ENCODE peak calls at places on chromosomes 5 and 9, in six cellular contexts. R is left ventricle myocardium inferior; T is heart left ventricle; N is transverse colon; Q is CD8-positive, alpha-beta T cell; F is CD4-positive, alpha-beta memory T cell. Z is an unnamed sample.

GRCh38 chr9:133944746-133945135 is 47.4 kb downstream of the VAV2 start:
- DNase-seq in N (no peak), F (no peak), Q (no peak), T (no peak), R (peak; percentile 9), Z (peak; percentile 65)

GRCh38 chr5:115767424-115767823 is 49.0 kb downstream of the CDO1 start:
- DNase-seq in F (no peak), N (no peak), R (no peak), T (no peak), Q (no peak), Z (no peak)

GRCh38 chr5:132013006-132013689 is 1.7 kb upstream of the ACSL6 start:
- DNase-seq in N (peak; percentile 2), Q (no peak), F (no peak), T (peak; percentile 28), R (no peak), Z (no peak)

GRCh38 chr5:164472150-164472549 is 966.7 kb downstream of the MAT2B start:
- DNase-seq in T (no peak), F (no peak), N (no peak), R (no peak), Q (no peak), Z (no peak)

GRCh38 chr9:131104016-131104740 is 7.8 kb downstream of the AIF1L start:
- DNase-seq in Q (no peak), F (no peak), R (no peak), N (no peak), T (no peak), Z (no peak)

GRCh38 chr9:20353931-20354652 is 268.2 kb downstream of the MLLT3 start:
- DNase-seq in Q (no peak), T (no peak), R (no peak), N (peak; percentile 17), F (no peak), Z (no peak)

GRCh38 chr5:179605026-179605833 is 18.2 kb downstream of the HNRNPH1 start:
- DNase-seq in T (no peak), N (no peak), R (no peak), F (no peak), Q (no peak), Z (no peak)

GRCh38 chr5:119578937-119579336 is 50.4 kb upstream of the FAM170A start:
- DNase-seq in R (no peak), T (no peak), N (no peak), F (no peak), Q (no peak), Z (no peak)

GRCh38 chr5:172163346-172163745 is 24.7 kb downstream of the STK10 start:
- DNase-seq in F (no peak), R (peak; percentile 48), T (no peak), N (no peak), Q (no peak), Z (peak; percentile 79)

GRCh38 chr5:132102101-132102701 is 28.6 kb downstream of the CSF2 start:
- DNase-seq in R (no peak), T (no peak), F (peak; percentile 60), Q (peak; percentile 24), N (no peak), Z (no peak)

GRCh38 chr5:14428302-14429081 is 153.1 kb upstream of the OTULINL start:
- DNase-seq in R (no peak), N (no peak), T (no peak), F (no peak), Q (no peak), Z (no peak)

GRCh38 chr5:121366515-121366914 is 485.2 kb upstream of the FTMT start:
- DNase-seq in N (no peak), T (no peak), Q (no peak), R (no peak), F (no peak), Z (no peak)

GRCh38 chr9:13555516-13555915 is 276.0 kb upstream of the MPDZ start:
- DNase-seq in R (no peak), F (no peak), Q (no peak), N (no peak), T (no peak), Z (no peak)

GRCh38 chr9:135170535-135170934 is 83.1 kb downstream of the OLFM1 start:
- DNase-seq in R (no peak), F (no peak), T (no peak), N (no peak), Q (no peak), Z (no peak)

GRCh38 chr5:114185274-114185673 is 176.6 kb upstream of the KCNN2 start:
- DNase-seq in N (no peak), R (peak; percentile 36), F (no peak), T (peak; percentile 71), Q (no peak), Z (peak; percentile 36)

GRCh38 chr9:128190516-128191405 is 611 bp downstream of the CIZ1 start:
- DNase-seq in Q (no peak), R (no peak), N (peak; percentile 23), F (no peak), T (no peak), Z (no peak)

GRCh38 chr5:160342413-160342941 is 27.9 kb downstream of the C1QTNF2 start:
- DNase-seq in N (no peak), F (no peak), Q (no peak), T (no peak), R (no peak), Z (no peak)

GRCh38 chr9:97954550-97954989 is 16.6 kb upstream of the HEMGN start:
- DNase-seq in T (no peak), N (peak; percentile 48), F (peak; percentile 62), Q (peak; percentile 61), R (no peak), Z (no peak)

GRCh38 chr5:139108056-139108811 is 89.9 kb downstream of the SIL1 start:
- DNase-seq in T (no peak), F (no peak), Q (no peak), R (no peak), N (no peak), Z (no peak)

GRCh38 chr9:108168451-108168850 is 678.9 kb upstream of the KLF4 start:
- DNase-seq in N (no peak), F (no peak), R (no peak), T (no peak), Q (no peak), Z (peak; percentile 55)

GRCh38 chr9:126307306-126308061 is 19.1 kb upstream of the MVB12B start:
- DNase-seq in N (no peak), Q (no peak), R (no peak), T (no peak), F (no peak), Z (no peak)

GRCh38 chr9:23587433-23587832 is 238.6 kb downstream of the ELAVL2 start:
- DNase-seq in F (no peak), N (no peak), Q (no peak), T (peak; percentile 89), R (peak; percentile 86), Z (peak; percentile 86)

GRCh38 chr9:130215341-130216119 is 43.3 kb downstream of the NCS1 start:
- DNase-seq in R (no peak), T (no peak), F (no peak), N (no peak), Q (no peak), Z (no peak)

GRCh38 chr9:84819446-84819845 is 149.9 kb downstream of the NTRK2 start:
- DNase-seq in Q (no peak), T (no peak), F (no peak), R (no peak), N (no peak), Z (no peak)

GRCh38 chr9:137375321-137376058 is 47.5 kb downstream of the EXD3 start:
- DNase-seq in Q (no peak), N (no peak), F (no peak), T (no peak), R (no peak), Z (no peak)
- H3K36me3 ChIP-seq in Q (no peaks in the 10 kb centered on the region), N (no peaks in the 10 kb centered on the region), F (no peaks in the 10 kb centered on the region), T (peaks cover 10% of the 10 kb centered on the region), R (peaks cover 8% of the 10 kb centered on the region), Z (peaks cover 10% of the 10 kb centered on the region)

DNA sequence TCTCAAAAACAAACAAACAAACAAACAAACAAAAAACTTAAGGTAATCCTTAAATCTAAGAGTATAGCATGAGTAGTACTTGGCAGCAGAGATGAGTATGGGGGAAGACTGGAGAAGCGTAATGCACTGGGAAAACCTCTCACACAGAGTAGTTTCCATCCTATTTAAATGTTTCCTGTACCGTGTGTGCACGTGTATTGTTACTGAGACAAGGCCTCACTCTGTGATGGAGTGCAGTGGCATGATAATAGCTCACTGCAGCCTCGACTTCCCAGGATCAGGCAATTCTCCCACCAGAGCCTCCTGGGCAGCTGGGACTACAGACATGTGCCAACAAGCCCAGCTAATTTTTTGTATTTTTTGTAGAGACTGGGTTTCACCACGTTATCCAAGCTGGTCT is 2.9 kb downstream of the UIMC1 start:
- DNase-seq in R (no peak), N (no peak), T (no peak), F (no peak), Q (no peak), Z (no peak)
- H3K27ac ChIP-seq in R (no peak overlapping the region), N (no peak overlapping the region), T (no peak overlapping the region), F (no peak overlapping the region), Q (no peak overlapping the region), Z (no peak overlapping the region)

GRCh38 chr9:136453326-136453725 is 13.7 kb upstream of the INPP5E start:
- DNase-seq in N (no peak), T (no peak), Q (no peak), F (no peak), R (no peak), Z (no peak)
- H3K36me3 ChIP-seq in N (peaks cover 84% of the 10 kb centered on the region), T (peaks cover 98% of the 10 kb centered on the region), Q (peaks cover 56% of the 10 kb centered on the region), F (peaks cover 77% of the 10 kb centered on the region), R (peaks cover 96% of the 10 kb centered on the region), Z (peaks cover 13% of the 10 kb centered on the region)

GRCh38 chr9:78543353-78543752 is 246.4 kb downstream of the PSAT1 start:
- DNase-seq in R (no peak), T (no peak), F (no peak), Q (no peak), N (no peak), Z (no peak)

GRCh38 chr9:78544260-78544659 is 247.3 kb downstream of the PSAT1 start:
- DNase-seq in F (no peak), R (no peak), T (no peak), Q (no peak), N (no peak), Z (no peak)

GRCh38 chr9:78541868-78542267 is 244.9 kb downstream of the PSAT1 start:
- DNase-seq in T (no peak), N (no peak), F (no peak), R (no peak), Q (no peak), Z (no peak)

GRCh38 chr9:78539904-78540303 is 243.0 kb downstream of the PSAT1 start:
- DNase-seq in N (no peak), R (no peak), T (no peak), Q (no peak), F (no peak), Z (peak; percentile 64)

DNA sequence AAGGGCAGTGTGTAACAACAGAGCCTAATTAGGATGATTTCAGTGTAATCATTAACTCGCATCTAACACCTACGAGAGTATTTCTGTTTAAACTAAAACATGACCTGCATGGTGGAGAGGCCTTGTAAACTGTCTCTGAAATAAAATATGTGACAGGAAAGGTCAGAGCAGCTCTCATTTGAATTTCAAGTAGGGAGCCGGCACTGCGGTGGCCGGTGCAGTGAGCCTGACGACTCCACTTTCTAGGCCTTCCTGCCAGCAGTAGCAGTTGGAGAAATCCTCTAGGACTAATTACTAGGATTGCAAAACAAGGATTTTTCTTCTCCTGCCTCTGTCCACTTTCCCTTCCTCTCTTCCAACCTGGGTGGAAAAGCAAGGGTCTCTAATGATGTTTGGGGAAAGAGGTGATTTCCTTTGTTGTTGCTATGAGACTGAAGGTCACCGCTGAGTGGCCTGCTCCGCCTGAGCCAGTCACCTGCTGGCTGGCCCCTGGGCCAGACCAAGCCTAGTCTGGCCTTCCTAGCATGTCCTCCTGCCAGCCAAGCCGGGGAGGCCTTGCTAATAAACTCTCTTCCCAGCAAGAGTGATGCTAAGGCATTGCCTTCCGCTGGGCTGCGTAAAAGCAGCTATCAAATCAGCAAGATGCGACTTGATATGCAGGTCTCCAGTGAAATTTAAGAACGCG is 245.7 kb downstream of the PSAT1 start:
- DNase-seq in R (no peak), N (no peak), Q (no peak), F (no peak), T (no peak), Z (no peak)
- H3K27ac ChIP-seq in R (no peak overlapping the region), N (no peak overlapping the region), Q (no peak overlapping the region), F (no peak overlapping the region), T (no peak overlapping the region), Z (no peak overlapping the region)

Z was measured in psoas muscle.